ENCODE peak calls at places on chromosome 21, in seven cellular contexts. K is globus pallidus; E is endothelial cell; H is stimulated activated CD4-positive, alpha-beta T cell treated with anti-CD3 and anti-CD28 coated beads, Interleukin-1b, Interleukin-23, amount 100 ng/mL, for 24 hours; X is AG04450; W is NCI-H2081; A is right cardiac atrium. T is an unnamed sample.

GRCh38 chr21:34022557-34023335 is 50.6 kb upstream of the MRPS6 start:
- DNase-seq in A (no peak), E (no peak), K (no peak), W (no peak), H (no peak), X (no peak), T (no peak)

GRCh38 chr21:40386301-40386911 is 460.6 kb downstream of the DSCAM start:
- DNase-seq in X (no peak), W (peak), A (peak), E (peak), K (peak), H (no peak), T (peak)

GRCh38 chr21:36579898-36580297 is 100.0 kb upstream of the CLDN14 start:
- DNase-seq in H (no peak), X (no peak), A (no peak), E (no peak), W (no peak), K (no peak), T (peak)

GRCh38 chr21:31660134-31660565 is 657 bp downstream of the SOD1 start:
- DNase-seq in K (peak), A (no peak), X (no peak), H (no peak), W (no peak), E (peak), T (peak)

GRCh38 chr21:33019885-33020557 is 5.7 kb upstream of the OLIG2 start:
- DNase-seq in A (no peak), W (no peak), H (no peak), K (no peak), E (no peak), X (no peak), T (no peak)

GRCh38 chr21:43716376-43717165 is 2.4 kb upstream of the PDXK start:
- DNase-seq in W (no peak), X (no peak), H (no peak), A (no peak), K (no peak), E (no peak), T (peak)

GRCh38 chr21:35189077-35189863 is 140.2 kb upstream of the RUNX1 start:
- DNase-seq in K (no peak), X (peak), E (no peak), W (no peak), A (peak), H (no peak), T (no peak)

GRCh38 chr21:41283211-41283818 is 33.3 kb upstream of the FAM3B start:
- DNase-seq in K (peak), W (peak), X (peak), E (peak), H (peak), A (no peak), T (peak)

GRCh38 chr21:15272591-15272990 is 207.8 kb upstream of the NRIP1 start:
- DNase-seq in X (no peak), W (no peak), A (no peak), E (no peak), K (no peak), H (no peak), T (no peak)

T was measured in Caki2.